ENCODE peak calls at places on chromosomes 12 and 14, in six cellular contexts. One of them, this sample, is unnamed.

GRCh38 chr14:93045211-93045674 is 70.5 kb downstream of the ITPK1 start:
- DNase-seq in stomach: no peak
- DNase-seq in substantia nigra: no peak
- DNase-seq in HEK293T: no peak
- DNase-seq in heart right ventricle: no peak
- DNase-seq in Peyer's patch: no peak
- DNase-seq in this sample: no peak

GRCh38 chr14:90827919-90828610 is 11.8 kb upstream of the TTC7B start:
- DNase-seq in stomach: peak
- DNase-seq in substantia nigra: peak
- DNase-seq in HEK293T: peak
- DNase-seq in heart right ventricle: peak
- DNase-seq in Peyer's patch: peak
- DNase-seq in this sample: peak

GRCh38 chr14:38862381-38862780 is 240.7 kb downstream of the SEC23A start:
- DNase-seq in stomach: no peak
- DNase-seq in substantia nigra: no peak
- DNase-seq in HEK293T: no peak
- DNase-seq in heart right ventricle: no peak
- DNase-seq in Peyer's patch: no peak
- DNase-seq in this sample: no peak

GRCh38 chr12:94149781-94150482 is 1.6 kb downstream of the PLXNC1 start:
- DNase-seq in stomach: peak
- DNase-seq in substantia nigra: peak
- DNase-seq in HEK293T: no peak
- DNase-seq in heart right ventricle: peak
- DNase-seq in Peyer's patch: peak
- DNase-seq in this sample: peak

GRCh38 chr14:39109893-39110715 is 4.0 kb upstream of the GEMIN2 start:
- DNase-seq in stomach: no peak
- DNase-seq in substantia nigra: no peak
- DNase-seq in HEK293T: no peak
- DNase-seq in heart right ventricle: no peak
- DNase-seq in Peyer's patch: no peak
- DNase-seq in this sample: no peak

GRCh38 chr12:14936224-14936861 is 2.0 kb downstream of the ERP27 start:
- DNase-seq in stomach: no peak
- DNase-seq in substantia nigra: no peak
- DNase-seq in HEK293T: peak
- DNase-seq in heart right ventricle: no peak
- DNase-seq in Peyer's patch: no peak
- DNase-seq in this sample: no peak

GRCh38 chr12:618626-619025 is 44.6 kb downstream of the NINJ2 start:
- DNase-seq in stomach: no peak
- DNase-seq in substantia nigra: no peak
- DNase-seq in HEK293T: no peak
- DNase-seq in heart right ventricle: no peak
- DNase-seq in Peyer's patch: no peak
- DNase-seq in this sample: no peak

GRCh38 chr12:67807808-67808207 is 159.3 kb downstream of the DYRK2 start:
- DNase-seq in stomach: no peak
- DNase-seq in substantia nigra: no peak
- DNase-seq in HEK293T: no peak
- DNase-seq in heart right ventricle: no peak
- DNase-seq in Peyer's patch: no peak
- DNase-seq in this sample: no peak

GRCh38 chr12:112813836-112814235 is 22.3 kb downstream of the RPH3A start:
- DNase-seq in stomach: no peak
- DNase-seq in substantia nigra: no peak
- DNase-seq in HEK293T: no peak
- DNase-seq in heart right ventricle: no peak
- DNase-seq in Peyer's patch: no peak
- DNase-seq in this sample: no peak

GRCh38 chr12:92747151-92747550 is 44.4 kb downstream of the PLEKHG7 start:
- DNase-seq in stomach: no peak
- DNase-seq in substantia nigra: no peak
- DNase-seq in HEK293T: no peak
- DNase-seq in heart right ventricle: no peak
- DNase-seq in Peyer's patch: no peak
- DNase-seq in this sample: no peak

GRCh38 chr14:90577661-90578282 is 180.9 kb downstream of the CALM1 start:
- DNase-seq in stomach: no peak
- DNase-seq in substantia nigra: peak
- DNase-seq in HEK293T: no peak
- DNase-seq in heart right ventricle: peak
- DNase-seq in Peyer's patch: no peak
- DNase-seq in this sample: no peak

GRCh38 chr14:75715926-75716780 is 55.1 kb downstream of the TTLL5 start:
- DNase-seq in stomach: no peak
- DNase-seq in substantia nigra: no peak
- DNase-seq in HEK293T: no peak
- DNase-seq in heart right ventricle: no peak
- DNase-seq in Peyer's patch: no peak
- DNase-seq in this sample: no peak

GRCh38 chr12:110102255-110102654 is 21.9 kb upstream of the IFT81 start:
- DNase-seq in stomach: no peak
- DNase-seq in substantia nigra: peak
- DNase-seq in HEK293T: peak
- DNase-seq in heart right ventricle: no peak
- DNase-seq in Peyer's patch: no peak
- DNase-seq in this sample: peak

GRCh38 chr12:11812558-11813421 is 163.3 kb downstream of the ETV6 start:
- DNase-seq in stomach: no peak
- DNase-seq in substantia nigra: peak
- DNase-seq in HEK293T: no peak
- DNase-seq in heart right ventricle: peak
- DNase-seq in Peyer's patch: peak
- DNase-seq in this sample: peak

GRCh38 chr14:60656755-60657608 is 7.7 kb upstream of the SIX1 start:
- DNase-seq in stomach: peak
- DNase-seq in substantia nigra: no peak
- DNase-seq in HEK293T: no peak
- DNase-seq in heart right ventricle: peak
- DNase-seq in Peyer's patch: peak
- DNase-seq in this sample: peak

GRCh38 chr12:119649202-119649808 is 18.6 kb upstream of the PRKAB1 start:
- DNase-seq in stomach: no peak
- DNase-seq in substantia nigra: no peak
- DNase-seq in HEK293T: peak
- DNase-seq in heart right ventricle: no peak
- DNase-seq in Peyer's patch: no peak
- DNase-seq in this sample: peak

GRCh38 chr12:2170376-2170775 is 117.6 kb downstream of the CACNA1C start:
- DNase-seq in stomach: no peak
- DNase-seq in substantia nigra: no peak
- DNase-seq in HEK293T: no peak
- DNase-seq in heart right ventricle: no peak
- DNase-seq in Peyer's patch: no peak
- DNase-seq in this sample: no peak

GRCh38 chr14:79511146-79511545 is 700.2 kb downstream of the DIO2 start:
- DNase-seq in stomach: no peak
- DNase-seq in substantia nigra: no peak
- DNase-seq in HEK293T: no peak
- DNase-seq in heart right ventricle: no peak
- DNase-seq in Peyer's patch: no peak
- DNase-seq in this sample: no peak

GRCh38 chr12:49903700-49904423 is at the start of gene FAIM2:
- DNase-seq in stomach: no peak
- DNase-seq in substantia nigra: peak
- DNase-seq in HEK293T: no peak
- DNase-seq in heart right ventricle: peak
- DNase-seq in Peyer's patch: no peak
- DNase-seq in this sample: no peak

GRCh38 chr12:2719405-2719804 is 75.4 kb upstream of the FKBP4 start:
- DNase-seq in stomach: no peak
- DNase-seq in substantia nigra: no peak
- DNase-seq in HEK293T: peak
- DNase-seq in heart right ventricle: no peak
- DNase-seq in Peyer's patch: no peak
- DNase-seq in this sample: no peak

GRCh38 chr14:79279645-79280399 is 931.5 kb downstream of the DIO2 start:
- DNase-seq in stomach: peak
- DNase-seq in substantia nigra: no peak
- DNase-seq in HEK293T: no peak
- DNase-seq in heart right ventricle: peak
- DNase-seq in Peyer's patch: no peak
- DNase-seq in this sample: no peak

GRCh38 chr12:21547437-21547836 is 21.3 kb downstream of the SPX start:
- DNase-seq in stomach: no peak
- DNase-seq in substantia nigra: no peak
- DNase-seq in HEK293T: no peak
- DNase-seq in heart right ventricle: no peak
- DNase-seq in Peyer's patch: no peak
- DNase-seq in this sample: no peak

GRCh38 chr12:114658002-114658441 is 26.0 kb downstream of the TBX3 start:
- DNase-seq in stomach: no peak
- DNase-seq in substantia nigra: no peak
- DNase-seq in HEK293T: no peak
- DNase-seq in heart right ventricle: no peak
- DNase-seq in Peyer's patch: no peak
- DNase-seq in this sample: no peak

GRCh38 chr12:108587826-108588225 is 10.1 kb downstream of the TMEM119 start:
- DNase-seq in stomach: no peak
- DNase-seq in substantia nigra: peak
- DNase-seq in HEK293T: no peak
- DNase-seq in heart right ventricle: no peak
- DNase-seq in Peyer's patch: no peak
- DNase-seq in this sample: no peak

GRCh38 chr12:109111775-109112491 is 4.5 kb upstream of the ACACB start:
- DNase-seq in stomach: peak
- DNase-seq in substantia nigra: peak
- DNase-seq in HEK293T: peak
- DNase-seq in heart right ventricle: peak
- DNase-seq in Peyer's patch: peak
- DNase-seq in this sample: no peak

GRCh38 chr12:121255433-121255832 is 41.1 kb downstream of the CAMKK2 start:
- DNase-seq in stomach: no peak
- DNase-seq in substantia nigra: no peak
- DNase-seq in HEK293T: no peak
- DNase-seq in heart right ventricle: no peak
- DNase-seq in Peyer's patch: no peak
- DNase-seq in this sample: no peak

GRCh38 chr12:122003646-122004611 is 17.8 kb upstream of the BCL7A start:
- DNase-seq in stomach: no peak
- DNase-seq in substantia nigra: no peak
- DNase-seq in HEK293T: no peak
- DNase-seq in heart right ventricle: no peak
- DNase-seq in Peyer's patch: peak
- DNase-seq in this sample: no peak

GRCh38 chr12:94174576-94174975 is 26.2 kb downstream of the PLXNC1 start:
- DNase-seq in stomach: no peak
- DNase-seq in substantia nigra: no peak
- DNase-seq in HEK293T: no peak
- DNase-seq in heart right ventricle: peak
- DNase-seq in Peyer's patch: peak
- DNase-seq in this sample: no peak

GRCh38 chr12:53045646-53046045 is 4.2 kb upstream of the TNS2 start:
- DNase-seq in stomach: no peak
- DNase-seq in substantia nigra: no peak
- DNase-seq in HEK293T: no peak
- DNase-seq in heart right ventricle: no peak
- DNase-seq in Peyer's patch: no peak
- DNase-seq in this sample: no peak

GRCh38 chr12:32273712-32274111 is 125.6 kb upstream of the FGD4 start:
- DNase-seq in stomach: no peak
- DNase-seq in substantia nigra: no peak
- DNase-seq in HEK293T: no peak
- DNase-seq in heart right ventricle: no peak
- DNase-seq in Peyer's patch: peak
- DNase-seq in this sample: peak

This sample was measured in GM12892.